ENCODE peak calls at places on chromosomes 13 and 19, in seven cellular contexts. U is A549, T is PC-9, C is Peyer's patch, H is uterus, B is left ventricle myocardium inferior, M is IMR-90. S is an unnamed sample. For H3K4me1, the result is how much of the 10 kb centered on the place peaks cover.

GRCh38 chr19:28334419-28334818 is 878.5 kb downstream of the UQCRFS1 start:
- DNase-seq in T (no peak), B (no peak), H (no peak), U (no peak), M (no peak), C (no peak), S (no peak)

GRCh38 chr13:74158028-74158427 is 23.8 kb upstream of the KLF12 start:
- DNase-seq in H (peak), M (peak), T (no peak), C (no peak), U (no peak), B (peak), S (no peak)

GRCh38 chr19:8358948-8359347 is 5.0 kb upstream of the ANGPTL4 start:
- DNase-seq in U (no peak), H (no peak), C (no peak), B (no peak), M (no peak), T (no peak), S (no peak)

GRCh38 chr19:18562086-18562485 is 4.4 kb downstream of the KXD1 start:
- DNase-seq in M (no peak), C (no peak), B (peak), U (no peak), H (no peak), T (no peak), S (no peak)

GRCh38 chr13:102587916-102588315 is 8.9 kb upstream of the TPP2 start:
- DNase-seq in M (no peak), C (no peak), U (no peak), H (no peak), T (no peak), B (no peak), S (no peak)

GRCh38 chr19:54473071-54473941 is at the start of gene CDC42EP5:
- DNase-seq in H (peak), M (peak), B (peak), T (no peak), U (no peak), C (no peak), S (no peak)

GRCh38 chr19:45469835-45470146 is 2.0 kb downstream of the FOSB start:
- DNase-seq in C (peak), H (no peak), U (no peak), M (no peak), B (no peak), T (peak), S (no peak)

GRCh38 chr13:30234763-30235162 is 72.6 kb downstream of the KATNAL1 start:
- DNase-seq in M (no peak), C (no peak), B (no peak), T (no peak), U (no peak), H (no peak), S (no peak)

GRCh38 chr19:51726049-51726448 is 2.3 kb upstream of the HAS1 start:
- DNase-seq in C (no peak), T (no peak), M (peak), U (no peak), H (peak), B (peak), S (no peak)

GRCh38 chr19:23222998-23223652 is 27.1 kb downstream of the ZNF724 start:
- DNase-seq in C (no peak), M (no peak), B (no peak), T (no peak), H (no peak), U (peak), S (no peak)

GRCh38 chr19:23799321-23799720 is 40.6 kb upstream of the ZNF681 start:
- DNase-seq in C (peak), U (no peak), H (no peak), T (no peak), B (no peak), M (no peak), S (peak)

GRCh38 chr13:77291779-77292178 is 35.1 kb downstream of the MYCBP2 start:
- DNase-seq in T (no peak), H (no peak), M (no peak), C (no peak), U (no peak), B (no peak), S (no peak)

GRCh38 chr13:42740753-42741152 is 40.6 kb upstream of the FAM216B start:
- DNase-seq in U (peak), C (no peak), H (peak), B (peak), T (no peak), M (no peak), S (no peak)

GRCh38 chr19:35562776-35563175 is 682 bp downstream of the ATP4A start:
- DNase-seq in B (no peak), C (no peak), T (no peak), M (no peak), H (no peak), U (no peak), S (no peak)

GRCh38 chr19:7715671-7716070 is 13.7 kb upstream of the FCER2 start:
- DNase-seq in B (no peak), U (no peak), T (no peak), M (no peak), C (no peak), H (no peak), S (no peak)

GRCh38 chr19:1267441-1268391 is 1.4 kb upstream of the CIRBP start:
- DNase-seq in B (no peak), T (no peak), H (peak), C (no peak), U (no peak), M (peak), S (no peak)

GRCh38 chr19:8503506-8503905 is 1.1 kb upstream of the PRAM1 start:
- DNase-seq in B (no peak), C (no peak), M (no peak), T (no peak), U (no peak), H (no peak), S (no peak)

GRCh38 chr13:106499905-106500304 is 35.6 kb downstream of the EFNB2 start:
- DNase-seq in T (no peak), B (no peak), H (no peak), U (no peak), C (no peak), M (peak), S (no peak)

GRCh38 chr13:110680852-110681251 is 25.1 kb downstream of the CARS2 start:
- DNase-seq in T (peak), C (no peak), U (peak), H (no peak), M (no peak), B (no peak), S (peak)

GRCh38 chr13:25170554-25171107 is 1.5 kb downstream of the AMER2 start:
- DNase-seq in M (no peak), T (no peak), U (no peak), B (no peak), H (no peak), C (no peak), S (no peak)

GRCh38 chr13:25171517-25172302 is at the start of gene AMER2:
- DNase-seq in T (no peak), C (no peak), U (no peak), B (peak), H (peak), M (no peak), S (no peak)

GRCh38 chr13:25171170-25171516 is 945 bp downstream of the AMER2 start:
- DNase-seq in H (no peak), U (no peak), C (no peak), B (no peak), T (no peak), M (no peak), S (no peak)

GRCh38 chr13:25174304-25174703 is 2.2 kb upstream of the AMER2 start:
- DNase-seq in U (no peak), B (no peak), M (no peak), C (no peak), T (no peak), H (no peak), S (no peak)

GRCh38 chr13:25172303-25172630 is 179 bp upstream of the AMER2 start:
- DNase-seq in B (no peak), U (no peak), T (no peak), H (no peak), C (no peak), M (no peak), S (no peak)
- H3K4me1 ChIP-seq in B (under half), U (under half), T (under half), H (under half), C (under half), M (under half), S (under half)

GRCh38 chr13:20227730-20228129 is 4.4 kb downstream of the GJB6 start:
- DNase-seq in T (no peak), M (no peak), B (no peak), C (no peak), U (no peak), H (no peak), S (no peak)

GRCh38 chr13:20231839-20232555 is at the start of gene GJB6:
- DNase-seq in T (no peak), H (no peak), B (no peak), M (no peak), U (no peak), C (no peak), S (peak)

GRCh38 chr13:20232556-20233277 is 598 bp upstream of the GJB6 start:
- DNase-seq in H (no peak), T (no peak), M (no peak), U (no peak), C (no peak), B (no peak), S (no peak)

GRCh38 chr13:20227288-20227687 is 4.8 kb downstream of the GJB6 start:
- DNase-seq in M (no peak), H (no peak), U (no peak), T (no peak), B (no peak), C (no peak), S (no peak)

GRCh38 chr13:20230913-20231838 is 943 bp downstream of the GJB6 start:
- DNase-seq in H (no peak), U (no peak), B (no peak), T (no peak), M (no peak), C (no peak), S (peak)
- H3K4me3 ChIP-seq in H (no peak), U (peak), B (peak), T (no peak), M (no peak), C (peak), S (peak)

GRCh38 chr19:3611841-3612240 is 5.2 kb upstream of the TBXA2R start:
- DNase-seq in B (no peak), U (no peak), H (no peak), C (no peak), M (no peak), T (no peak), S (no peak)
- H3K4me1 ChIP-seq in B (under half), U (under half), H (under half), C (under half), M (under half), T (under half), S (under half)

DNA sequence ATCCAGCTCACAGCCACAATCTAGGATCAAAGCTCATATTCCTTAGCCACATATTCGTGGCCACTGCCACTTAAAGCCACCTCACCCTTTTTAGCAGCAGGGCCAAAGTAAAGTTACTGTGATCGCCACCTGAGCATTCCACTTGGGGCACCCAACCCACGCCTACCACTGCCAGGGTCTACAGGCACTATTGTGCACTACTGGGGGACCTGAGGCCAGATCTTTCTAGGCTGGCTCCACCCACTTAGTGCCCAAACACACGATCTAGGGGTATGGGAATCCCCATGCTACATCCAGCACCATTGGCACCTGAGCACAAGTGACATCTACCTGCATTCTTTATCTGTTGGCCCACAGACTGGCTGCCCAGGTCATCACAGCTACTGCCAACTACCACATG is 517.9 kb upstream of the PRR20A start:
- DNase-seq in C (no peak), M (no peak), U (no peak), H (no peak), T (no peak), B (no peak), S (no peak)
- H3K4me3 ChIP-seq in C (no peak), M (no peak), U (no peak), H (no peak), T (no peak), B (no peak), S (no peak)

GRCh38 chr19:29667941-29668340 is 2.7 kb downstream of the PLEKHF1 start:
- DNase-seq in B (no peak), M (no peak), U (no peak), T (no peak), H (no peak), C (peak), S (peak)
- H3K4me1 ChIP-seq in B (half or more), M (under half), U (under half), T (half or more), H (under half), C (under half), S (half or more)

GRCh38 chr19:41694831-41695635 is 7.0 kb upstream of the CEACAM7 start:
- DNase-seq in M (no peak), U (no peak), H (no peak), C (no peak), T (no peak), B (no peak), S (no peak)

GRCh38 chr19:41698746-41699230 is 9.6 kb upstream of the CEACAM5 start:
- DNase-seq in B (no peak), C (no peak), H (no peak), M (no peak), U (peak), T (peak), S (no peak)

GRCh38 chr19:41697198-41697855 is 9.3 kb upstream of the CEACAM7 start:
- DNase-seq in B (no peak), C (no peak), M (no peak), H (no peak), T (no peak), U (no peak), S (no peak)

GRCh38 chr19:41695745-41696144 is 7.7 kb upstream of the CEACAM7 start:
- DNase-seq in C (no peak), M (no peak), U (no peak), H (no peak), B (no peak), T (no peak), S (no peak)

GRCh38 chr19:41696402-41697197 is 8.5 kb upstream of the CEACAM7 start:
- DNase-seq in T (no peak), C (no peak), H (no peak), B (no peak), U (no peak), M (no peak), S (no peak)
- H3K4me3 ChIP-seq in T (no peak), C (no peak), H (no peak), B (no peak), U (no peak), M (no peak), S (no peak)

DNA sequence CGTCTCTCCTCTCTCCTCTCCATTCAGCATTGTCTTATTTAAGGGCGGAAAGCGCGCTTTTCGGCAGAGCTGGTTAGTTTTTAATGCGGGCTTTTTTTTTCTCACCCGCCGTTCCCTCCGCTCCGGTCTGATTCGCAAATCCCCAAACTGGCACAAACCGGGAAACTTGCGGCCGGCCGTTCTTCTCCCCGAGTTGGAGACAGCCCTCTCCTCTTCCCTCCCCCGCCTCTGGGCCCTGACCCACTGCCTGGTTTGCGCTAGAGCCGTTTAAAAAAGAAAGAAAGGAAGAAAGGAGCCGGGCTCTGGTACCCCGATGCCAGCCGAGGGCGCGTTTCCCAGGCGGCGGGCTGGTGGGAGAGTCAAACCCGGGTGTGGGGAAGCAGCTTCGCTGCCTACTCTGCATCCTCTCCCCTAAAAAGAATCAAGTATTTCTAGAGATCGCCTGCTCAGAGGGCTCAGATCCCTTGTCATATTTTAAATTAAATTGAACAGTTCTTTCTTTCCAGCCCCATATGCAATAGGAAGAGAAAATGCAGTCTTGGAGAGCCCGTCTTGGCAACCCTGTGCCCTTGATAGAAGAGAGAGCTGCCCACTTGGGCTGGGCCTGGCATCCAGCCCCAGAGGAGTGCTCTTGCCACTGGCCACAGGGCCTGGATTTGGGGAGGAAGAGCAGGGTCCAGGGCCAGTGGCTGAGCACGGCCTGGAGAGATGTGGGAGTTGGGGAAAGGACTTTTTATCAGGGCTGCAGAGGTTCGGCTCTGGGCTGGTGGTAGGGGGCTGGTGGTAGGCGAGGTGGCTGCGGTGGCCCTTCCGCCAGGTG is 19.0 kb downstream of the NFIX start:
- DNase-seq in H (peak), C (no peak), B (no peak), T (no peak), U (no peak), M (no peak), S (no peak)
- H3K4me1 ChIP-seq in H (under half), C (under half), B (half or more), T (under half), U (under half), M (under half), S (under half)

GRCh38 chr13:80249906-80250513 is 90.9 kb downstream of the SPRY2 start:
- DNase-seq in H (no peak), M (no peak), B (no peak), C (no peak), T (no peak), U (no peak), S (no peak)
- H3K4me3 ChIP-seq in H (no peak), M (no peak), B (peak), C (no peak), T (no peak), U (no peak), S (no peak)

DNA sequence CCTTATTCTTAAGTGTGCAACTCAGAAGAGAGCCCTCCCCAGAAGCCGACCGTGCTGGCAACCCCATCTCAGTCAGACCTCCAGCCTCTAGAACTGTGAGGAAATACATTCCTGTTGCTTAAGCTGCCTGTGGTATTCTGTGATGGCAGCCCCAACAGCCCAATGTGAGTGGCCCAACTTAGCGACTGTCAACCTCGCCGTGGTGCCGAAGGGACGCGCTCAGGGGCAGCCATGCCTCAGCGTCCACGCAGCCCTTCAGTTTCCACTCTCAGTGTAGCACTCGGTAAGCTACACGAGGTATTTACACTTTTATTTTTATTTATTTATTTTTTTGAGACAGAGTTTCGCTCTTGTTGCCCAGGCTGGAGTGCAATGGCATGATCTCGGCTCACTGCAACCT is 18.4 kb downstream of the PROZ start:
- DNase-seq in U (no peak), H (no peak), T (no peak), M (no peak), C (no peak), B (no peak), S (no peak)
- H3K4me1 ChIP-seq in U (under half), H (under half), T (under half), M (under half), C (under half), B (under half), S (under half)

GRCh38 chr13:48446454-48446853 is 33.5 kb upstream of the LPAR6 start:
- DNase-seq in C (no peak), B (no peak), T (no peak), M (peak), U (no peak), H (no peak), S (no peak)
- H3K4me3 ChIP-seq in C (no peak), B (no peak), T (no peak), M (no peak), U (no peak), H (no peak), S (no peak)